ENCODE peak calls at places on chromosome 4, in ten cellular contexts. D, Q, F, Z, G, E, O, P, R and I are unnamed samples.

GRCh38 chr4:183241322-183241640 is 78.8 kb downstream of the CLDN22 start:
- DNase-seq in D (no peak), Q (peak), F (no peak), Z (no peak), G (no peak), E (no peak), O (no peak), P (no peak), R (peak), I (no peak)

GRCh38 chr4:144782345-144782744 is 136.4 kb downstream of the HHIP start:
- DNase-seq in D (no peak), Q (no peak), F (no peak), Z (no peak), G (no peak), E (no peak), O (no peak), P (no peak), R (no peak), I (no peak)

GRCh38 chr4:119010909-119011606 is 122.4 kb downstream of the SYNPO2 start:
- DNase-seq in D (no peak), Q (no peak), F (no peak), Z (no peak), G (no peak), E (no peak), O (peak), P (no peak), R (no peak), I (no peak)

GRCh38 chr4:141761926-141762325 is 125.5 kb downstream of the IL15 start:
- DNase-seq in D (no peak), Q (no peak), F (no peak), Z (no peak), G (no peak), E (no peak), O (no peak), P (no peak), R (no peak), I (no peak)

GRCh38 chr4:87657525-87657924 is 7.4 kb downstream of the DMP1 start:
- DNase-seq in D (no peak), Q (peak), F (peak), Z (peak), G (no peak), E (no peak), O (no peak), P (no peak), R (no peak), I (no peak)

GRCh38 chr4:41362647-41363383 is 106.1 kb downstream of the UCHL1 start:
- DNase-seq in D (no peak), Q (no peak), F (no peak), Z (no peak), G (no peak), E (no peak), O (no peak), P (no peak), R (no peak), I (no peak)

GRCh38 chr4:85952982-85953650 is 406.7 kb downstream of the MAPK10 start:
- DNase-seq in D (no peak), Q (no peak), F (no peak), Z (no peak), G (no peak), E (no peak), O (no peak), P (no peak), R (no peak), I (no peak)

GRCh38 chr4:2402053-2402452 is 16.4 kb downstream of the ZFYVE28 start:
- DNase-seq in D (peak), Q (no peak), F (no peak), Z (no peak), G (no peak), E (peak), O (no peak), P (no peak), R (peak), I (no peak)

GRCh38 chr4:80183196-80184052 is 13.9 kb upstream of the PRDM8 start:
- DNase-seq in D (peak), Q (no peak), F (no peak), Z (no peak), G (peak), E (no peak), O (peak), P (peak), R (peak), I (peak)

GRCh38 chr4:823761-824460 is 2.0 kb downstream of the CPLX1 start:
- DNase-seq in D (peak), Q (no peak), F (no peak), Z (no peak), G (no peak), E (no peak), O (peak), P (no peak), R (no peak), I (no peak)

GRCh38 chr4:62434921-62435320 is 1234.8 kb downstream of the ADGRL3 start:
- DNase-seq in D (no peak), Q (no peak), F (no peak), Z (no peak), G (no peak), E (no peak), O (no peak), P (no peak), R (no peak), I (no peak)

GRCh38 chr4:77625485-77625884 is 19.9 kb downstream of the CXCL13 start:
- DNase-seq in D (no peak), Q (no peak), F (no peak), Z (no peak), G (no peak), E (no peak), O (no peak), P (no peak), R (no peak), I (no peak)

GRCh38 chr4:16642897-16643296 is 255.5 kb downstream of the LDB2 start:
- DNase-seq in D (no peak), Q (no peak), F (no peak), Z (no peak), G (no peak), E (no peak), O (no peak), P (no peak), R (no peak), I (no peak)

GRCh38 chr4:41921476-41921875 is 13.8 kb upstream of the TMEM33 start:
- DNase-seq in D (no peak), Q (no peak), F (no peak), Z (no peak), G (no peak), E (no peak), O (no peak), P (no peak), R (no peak), I (no peak)

GRCh38 chr4:134382478-134383227 is 181.1 kb upstream of the PABPC4L start:
- DNase-seq in D (no peak), Q (no peak), F (no peak), Z (no peak), G (no peak), E (no peak), O (no peak), P (no peak), R (no peak), I (no peak)

GRCh38 chr4:124146071-124146470 is 566.5 kb downstream of the ANKRD50 start:
- DNase-seq in D (no peak), Q (no peak), F (no peak), Z (no peak), G (no peak), E (no peak), O (no peak), P (no peak), R (no peak), I (no peak)

GRCh38 chr4:187027231-187027760 is 303.6 kb upstream of the FAT1 start:
- DNase-seq in D (no peak), Q (no peak), F (no peak), Z (no peak), G (no peak), E (no peak), O (no peak), P (no peak), R (no peak), I (no peak)

GRCh38 chr4:148998719-148999118 is 556.5 kb upstream of the NR3C2 start:
- DNase-seq in D (peak), Q (no peak), F (no peak), Z (no peak), G (no peak), E (no peak), O (no peak), P (peak), R (no peak), I (no peak)

GRCh38 chr4:2822461-2823300 is 21.0 kb upstream of the ADD1 start:
- DNase-seq in D (peak), Q (no peak), F (no peak), Z (no peak), G (no peak), E (no peak), O (no peak), P (no peak), R (no peak), I (no peak)

GRCh38 chr4:81639248-81639647 is 167.5 kb upstream of the RASGEF1B start:
- DNase-seq in D (no peak), Q (no peak), F (no peak), Z (no peak), G (no peak), E (no peak), O (no peak), P (no peak), R (no peak), I (no peak)

GRCh38 chr4:104589264-104589868 is 94.7 kb upstream of the CXXC4 start:
- DNase-seq in D (no peak), Q (no peak), F (no peak), Z (no peak), G (no peak), E (peak), O (no peak), P (no peak), R (no peak), I (no peak)

GRCh38 chr4:43112139-43112538 is 219.6 kb downstream of the GRXCR1 start:
- DNase-seq in D (no peak), Q (no peak), F (no peak), Z (no peak), G (no peak), E (no peak), O (no peak), P (no peak), R (no peak), I (no peak)

GRCh38 chr4:157045507-157046127 is 30.3 kb upstream of the GLRB start:
- DNase-seq in D (peak), Q (no peak), F (peak), Z (peak), G (no peak), E (peak), O (no peak), P (peak), R (peak), I (no peak)

GRCh38 chr4:25792843-25793242 is 69.9 kb downstream of the SEL1L3 start:
- DNase-seq in D (no peak), Q (no peak), F (no peak), Z (no peak), G (no peak), E (no peak), O (no peak), P (no peak), R (no peak), I (no peak)

GRCh38 chr4:2257361-2258001 is 4.4 kb downstream of the MXD4 start:
- DNase-seq in D (peak), Q (no peak), F (no peak), Z (no peak), G (no peak), E (no peak), O (peak), P (peak), R (no peak), I (no peak)

GRCh38 chr4:158915683-158916241 is 146.9 kb downstream of the FNIP2 start:
- DNase-seq in D (no peak), Q (no peak), F (no peak), Z (no peak), G (no peak), E (no peak), O (no peak), P (no peak), R (no peak), I (no peak)

GRCh38 chr4:17286737-17287460 is 225.0 kb downstream of the QDPR start:
- DNase-seq in D (no peak), Q (no peak), F (no peak), Z (no peak), G (no peak), E (no peak), O (no peak), P (no peak), R (no peak), I (no peak)

GRCh38 chr4:100929753-100930152 is 411.9 kb upstream of the EMCN start:
- DNase-seq in D (no peak), Q (no peak), F (no peak), Z (no peak), G (no peak), E (no peak), O (no peak), P (no peak), R (no peak), I (no peak)

GRCh38 chr4:87326460-87326859 is 3.8 kb upstream of the HSD17B13 start:
- DNase-seq in D (no peak), Q (no peak), F (no peak), Z (no peak), G (no peak), E (peak), O (no peak), P (no peak), R (no peak), I (no peak)

GRCh38 chr4:41281038-41281634 is 24.4 kb downstream of the UCHL1 start:
- DNase-seq in D (peak), Q (peak), F (peak), Z (peak), G (no peak), E (peak), O (peak), P (peak), R (peak), I (no peak)

GRCh38 chr4:87506974-87507701 is 22.0 kb downstream of the SPARCL1 start:
- DNase-seq in D (no peak), Q (peak), F (peak), Z (no peak), G (no peak), E (no peak), O (no peak), P (no peak), R (peak), I (no peak)

GRCh38 chr4:83618991-83619390 is 83.1 kb downstream of the GPAT3 start:
- DNase-seq in D (no peak), Q (no peak), F (no peak), Z (no peak), G (no peak), E (no peak), O (no peak), P (peak), R (peak), I (no peak)

GRCh38 chr4:48906283-48907173 is at the start of gene OCIAD2:
- DNase-seq in D (peak), Q (peak), F (no peak), Z (peak), G (peak), E (peak), O (peak), P (peak), R (peak), I (peak)

GRCh38 chr4:25953740-25954139 is 39.7 kb downstream of the SMIM20 start:
- DNase-seq in D (no peak), Q (no peak), F (peak), Z (no peak), G (no peak), E (no peak), O (no peak), P (no peak), R (peak), I (no peak)

GRCh38 chr4:95091272-95091671 is 333.5 kb downstream of the BMPR1B start:
- DNase-seq in D (no peak), Q (peak), F (no peak), Z (no peak), G (no peak), E (no peak), O (no peak), P (no peak), R (peak), I (no peak)

GRCh38 chr4:108825737-108826136 is 62.9 kb upstream of the ETNPPL start:
- DNase-seq in D (no peak), Q (no peak), F (no peak), Z (no peak), G (no peak), E (no peak), O (no peak), P (no peak), R (no peak), I (no peak)

GRCh38 chr4:47032405-47033106 is 1.2 kb downstream of the GABRB1 start:
- DNase-seq in D (peak), Q (peak), F (peak), Z (peak), G (peak), E (peak), O (peak), P (peak), R (peak), I (peak)

GRCh38 chr4:140004580-140005314 is 149.2 kb downstream of the MAML3 start:
- DNase-seq in D (peak), Q (no peak), F (no peak), Z (no peak), G (no peak), E (peak), O (peak), P (peak), R (peak), I (no peak)

GRCh38 chr4:141459020-141459419 is 177.4 kb upstream of the IL15 start:
- DNase-seq in D (no peak), Q (no peak), F (no peak), Z (no peak), G (no peak), E (no peak), O (no peak), P (no peak), R (no peak), I (no peak)